ENCODE peak calls at places on chromosomes 11 and 22, in five cellular contexts. I is right lobe of liver, N is NCI-H1930, B is GM03348, H is ecto neural progenitor cell. T is an unnamed sample.

GRCh38 chr11:12803086-12803826 is 129.0 kb downstream of the TEAD1 start:
- DNase-seq in I (no peak), N (no peak), B (no peak), H (no peak), T (peak; percentile 29)

GRCh38 chr11:28738549-28738948 is 630.4 kb downstream of the METTL15 start:
- DNase-seq in I (no peak), N (no peak), B (no peak), H (no peak), T (no peak)

GRCh38 chr11:64094463-64095223 is 58.9 kb downstream of the FLRT1 start:
- DNase-seq in I (no peak), N (no peak), B (peak; percentile 42), H (no peak), T (peak; percentile 67)

GRCh38 chr11:69377029-69377952 is 83.3 kb downstream of the MYEOV start:
- DNase-seq in I (peak; percentile 32), N (no peak), B (no peak), H (no peak), T (no peak)

GRCh38 chr11:37134637-37135036 is 536.6 kb upstream of the RAG2 start:
- DNase-seq in I (no peak), N (no peak), B (no peak), H (no peak), T (no peak)

GRCh38 chr11:45179686-45180085 is 33.2 kb downstream of the PRDM11 start:
- DNase-seq in I (no peak), N (no peak), B (no peak), H (no peak), T (no peak)

GRCh38 chr22:38219644-38220043 is 17.9 kb downstream of the MAFF start:
- DNase-seq in I (no peak), N (no peak), B (no peak), H (no peak), T (no peak)

GRCh38 chr11:133981156-133981555 is 24.4 kb upstream of the IGSF9B start:
- DNase-seq in I (no peak), N (no peak), B (no peak), H (no peak), T (no peak)

GRCh38 chr22:32206774-32207758 is 2.2 kb upstream of the RFPL2 start:
- DNase-seq in I (peak; percentile 69), N (no peak), B (no peak), H (no peak), T (no peak)

GRCh38 chr11:126433989-126434949 is 78.8 kb downstream of the ST3GAL4 start:
- DNase-seq in I (no peak), N (no peak), B (no peak), H (no peak), T (no peak)

GRCh38 chr11:72950685-72951084 is 136.5 kb downstream of the ATG16L2 start:
- DNase-seq in I (no peak), N (no peak), B (no peak), H (no peak), T (no peak)

GRCh38 chr11:116721983-116722382 is 50.8 kb downstream of the BUD13 start:
- DNase-seq in I (no peak), N (no peak), B (no peak), H (no peak), T (no peak)

GRCh38 chr22:41568811-41569210 is 8.0 kb downstream of the CSDC2 start:
- DNase-seq in I (no peak), N (no peak), B (no peak), H (no peak), T (peak; percentile 21)

GRCh38 chr11:111642521-111642920 is 40.3 kb downstream of the SIK2 start:
- DNase-seq in I (no peak), N (no peak), B (no peak), H (no peak), T (no peak)

GRCh38 chr11:124177344-124177743 is 5.8 kb upstream of the OR10D3 start:
- DNase-seq in I (no peak), N (no peak), B (no peak), H (no peak), T (no peak)

GRCh38 chr11:129728571-129728970 is 87.1 kb upstream of the TMEM45B start:
- DNase-seq in I (peak; percentile 72), N (no peak), B (no peak), H (no peak), T (peak; percentile 98)

GRCh38 chr11:68677432-68677831 is 6.9 kb upstream of the GAL start:
- DNase-seq in I (no peak), N (no peak), B (peak; percentile 88), H (no peak), T (no peak)

GRCh38 chr11:1486054-1486825 is at the start of gene MOB2:
- DNase-seq in I (no peak), N (no peak), B (no peak), H (no peak), T (no peak)

GRCh38 chr22:44638966-44639739 is 62.9 kb upstream of the PRR5 start:
- DNase-seq in I (no peak), N (no peak), B (peak; percentile 52), H (no peak), T (no peak)